ENCODE peak calls at places on chromosomes 6 and 20, in six cellular contexts. One of them, this sample, is unnamed.

GRCh38 chr6:97067045-97067444 is 142.5 kb downstream of the KLHL32 start:
- DNase-seq in RWPE1: no peak
- DNase-seq in psoas muscle: no peak
- DNase-seq in OCI-LY7: no peak
- DNase-seq in colonic mucosa: no peak
- DNase-seq in body of pancreas: no peak
- DNase-seq in this sample: no peak

GRCh38 chr20:36497856-36498255 is 43.5 kb upstream of the MYL9 start:
- DNase-seq in RWPE1: no peak
- DNase-seq in psoas muscle: no peak
- DNase-seq in OCI-LY7: no peak
- DNase-seq in colonic mucosa: no peak
- DNase-seq in body of pancreas: peak; percentile 65
- DNase-seq in this sample: no peak

GRCh38 chr20:25553819-25554296 is 31.5 kb downstream of the NINL start:
- DNase-seq in RWPE1: no peak
- DNase-seq in psoas muscle: no peak
- DNase-seq in OCI-LY7: no peak
- DNase-seq in colonic mucosa: no peak
- DNase-seq in body of pancreas: no peak
- DNase-seq in this sample: no peak

GRCh38 chr6:44003345-44004061 is 123.7 kb downstream of the MRPL14 start:
- DNase-seq in RWPE1: no peak
- DNase-seq in psoas muscle: no peak
- DNase-seq in OCI-LY7: no peak
- DNase-seq in colonic mucosa: no peak
- DNase-seq in body of pancreas: peak; percentile 46
- DNase-seq in this sample: no peak

GRCh38 chr20:3885711-3886110 is 3.5 kb upstream of the PANK2 start:
- DNase-seq in RWPE1: no peak
- DNase-seq in psoas muscle: no peak
- DNase-seq in OCI-LY7: no peak
- DNase-seq in colonic mucosa: no peak
- DNase-seq in body of pancreas: no peak
- DNase-seq in this sample: no peak

GRCh38 chr20:19921349-19921793 is 95.8 kb upstream of the NAA20 start:
- DNase-seq in RWPE1: no peak
- DNase-seq in psoas muscle: peak; percentile 21
- DNase-seq in OCI-LY7: no peak
- DNase-seq in colonic mucosa: no peak
- DNase-seq in body of pancreas: no peak
- DNase-seq in this sample: no peak

GRCh38 chr6:166743415-166743814 is 116.4 kb upstream of the RPS6KA2 start:
- DNase-seq in RWPE1: no peak
- DNase-seq in psoas muscle: no peak
- DNase-seq in OCI-LY7: no peak
- DNase-seq in colonic mucosa: no peak
- DNase-seq in body of pancreas: no peak
- DNase-seq in this sample: no peak

GRCh38 chr6:127177030-127177928 is 58.8 kb downstream of the RSPO3 start:
- DNase-seq in RWPE1: no peak
- DNase-seq in psoas muscle: no peak
- DNase-seq in OCI-LY7: no peak
- DNase-seq in colonic mucosa: no peak
- DNase-seq in body of pancreas: no peak
- DNase-seq in this sample: no peak

GRCh38 chr6:42511803-42512422 is 51.9 kb upstream of the UBR2 start:
- DNase-seq in RWPE1: no peak
- DNase-seq in psoas muscle: no peak
- DNase-seq in OCI-LY7: no peak
- DNase-seq in colonic mucosa: no peak
- DNase-seq in body of pancreas: no peak
- DNase-seq in this sample: no peak

GRCh38 chr6:107348224-107348623 is 111.1 kb downstream of the PDSS2 start:
- DNase-seq in RWPE1: no peak
- DNase-seq in psoas muscle: no peak
- DNase-seq in OCI-LY7: no peak
- DNase-seq in colonic mucosa: no peak
- DNase-seq in body of pancreas: no peak
- DNase-seq in this sample: no peak

GRCh38 chr20:41393705-41394066 is 27.1 kb upstream of the EMILIN3 start:
- DNase-seq in RWPE1: no peak
- DNase-seq in psoas muscle: no peak
- DNase-seq in OCI-LY7: no peak
- DNase-seq in colonic mucosa: no peak
- DNase-seq in body of pancreas: no peak
- DNase-seq in this sample: peak; percentile 24

GRCh38 chr6:89258912-89259311 is 41.8 kb upstream of the GABRR1 start:
- DNase-seq in RWPE1: no peak
- DNase-seq in psoas muscle: no peak
- DNase-seq in OCI-LY7: peak; percentile 49
- DNase-seq in colonic mucosa: no peak
- DNase-seq in body of pancreas: no peak
- DNase-seq in this sample: no peak

GRCh38 chr6:140641412-140641811 is 1267.0 kb upstream of the CITED2 start:
- DNase-seq in RWPE1: no peak
- DNase-seq in psoas muscle: no peak
- DNase-seq in OCI-LY7: no peak
- DNase-seq in colonic mucosa: no peak
- DNase-seq in body of pancreas: no peak
- DNase-seq in this sample: no peak

GRCh38 chr20:23449400-23449799 is 3.3 kb downstream of the CST11 start:
- DNase-seq in RWPE1: no peak
- DNase-seq in psoas muscle: no peak
- DNase-seq in OCI-LY7: no peak
- DNase-seq in colonic mucosa: no peak
- DNase-seq in body of pancreas: no peak
- DNase-seq in this sample: no peak

GRCh38 chr20:45833030-45833882 is at the start of gene SNX21:
- DNase-seq in RWPE1: peak; percentile 88
- DNase-seq in psoas muscle: peak; percentile 90
- DNase-seq in OCI-LY7: no peak
- DNase-seq in colonic mucosa: peak; percentile 81
- DNase-seq in body of pancreas: peak; percentile 74
- DNase-seq in this sample: peak; percentile 82

GRCh38 chr20:13883425-13883824 is 98.6 kb downstream of the NDUFAF5 start:
- DNase-seq in RWPE1: no peak
- DNase-seq in psoas muscle: no peak
- DNase-seq in OCI-LY7: no peak
- DNase-seq in colonic mucosa: no peak
- DNase-seq in body of pancreas: peak; percentile 15
- DNase-seq in this sample: no peak

DNA sequence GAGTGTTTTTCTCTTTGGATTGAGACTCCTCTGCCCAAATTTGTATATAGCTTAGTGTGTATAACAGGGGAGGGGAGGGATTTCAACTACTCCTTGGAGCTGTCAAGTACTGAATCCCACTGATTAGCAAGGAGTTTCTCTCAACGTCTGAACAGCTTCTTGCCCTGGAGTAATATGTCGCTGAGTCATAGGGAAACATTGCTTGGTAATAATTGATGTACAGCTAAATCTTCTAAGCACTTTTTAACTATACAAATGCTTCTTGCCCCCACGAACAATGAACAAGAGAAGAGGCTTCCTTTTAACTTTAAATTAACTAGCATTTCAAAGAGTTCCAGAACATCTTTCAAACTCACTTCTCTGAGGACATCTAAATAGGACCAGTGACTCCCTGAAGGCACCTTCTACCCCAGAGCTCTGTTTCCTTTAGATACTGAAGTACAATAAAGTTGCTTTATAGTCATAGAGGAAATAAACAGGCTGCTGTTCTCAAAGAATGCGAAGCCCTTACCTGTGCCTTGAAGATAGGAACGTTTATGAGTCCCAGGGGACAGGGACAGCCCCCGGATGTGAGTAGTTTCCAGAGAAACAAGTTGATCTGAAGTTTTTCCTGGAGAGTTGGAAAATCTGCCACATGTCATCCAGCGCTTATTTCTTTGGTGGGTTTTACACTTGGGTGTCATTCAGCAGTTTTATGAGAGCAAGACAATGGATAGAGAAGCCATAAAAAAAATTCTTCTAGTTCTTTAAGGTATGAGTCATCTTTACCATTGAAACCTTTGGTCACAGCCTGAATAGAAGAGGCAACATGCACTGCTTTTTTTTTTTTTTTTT is 462.5 kb upstream of the BTBD3 start:
- DNase-seq in RWPE1: peak; percentile 76
- DNase-seq in psoas muscle: no peak
- DNase-seq in OCI-LY7: no peak
- DNase-seq in colonic mucosa: peak; percentile 52
- DNase-seq in body of pancreas: no peak
- DNase-seq in this sample: no peak
- H3K27ac ChIP-seq in RWPE1: no peak overlapping the region
- H3K27ac ChIP-seq in psoas muscle: no peak overlapping the region
- H3K27ac ChIP-seq in OCI-LY7: no peak overlapping the region
- H3K27ac ChIP-seq in colonic mucosa: peak overlapping the region; percentile 1
- H3K27ac ChIP-seq in body of pancreas: peak overlapping the region; percentile 13
- H3K27ac ChIP-seq in this sample: no peak overlapping the region

DNA sequence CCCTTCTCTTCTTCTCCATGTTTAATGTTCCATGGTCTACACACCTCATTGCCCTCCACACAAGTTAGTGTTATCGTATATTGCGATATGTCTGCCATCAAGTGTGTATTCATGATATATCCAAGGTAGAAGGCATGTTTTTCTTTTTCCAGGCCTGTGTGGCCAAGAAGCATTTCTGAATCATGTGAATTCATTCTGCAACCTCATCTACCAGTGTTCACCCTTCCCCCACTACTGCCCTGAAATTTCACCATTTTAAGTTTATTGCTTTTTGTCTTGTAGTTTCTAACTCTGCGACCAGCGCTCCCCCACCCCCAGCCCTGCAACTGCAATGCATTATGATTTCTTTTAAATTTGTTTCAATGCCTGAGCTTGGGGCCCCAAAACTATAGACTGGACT is 618.0 kb upstream of the FLRT3 start:
- DNase-seq in RWPE1: no peak
- DNase-seq in psoas muscle: no peak
- DNase-seq in OCI-LY7: no peak
- DNase-seq in colonic mucosa: no peak
- DNase-seq in body of pancreas: no peak
- DNase-seq in this sample: no peak
- H3K27ac ChIP-seq in RWPE1: no peak overlapping the region
- H3K27ac ChIP-seq in psoas muscle: no peak overlapping the region
- H3K27ac ChIP-seq in OCI-LY7: no peak overlapping the region
- H3K27ac ChIP-seq in colonic mucosa: no peak overlapping the region
- H3K27ac ChIP-seq in body of pancreas: no peak overlapping the region
- H3K27ac ChIP-seq in this sample: no peak overlapping the region

GRCh38 chr6:113875470-113875869 is 18.3 kb downstream of the MARCKS start:
- DNase-seq in RWPE1: no peak
- DNase-seq in psoas muscle: no peak
- DNase-seq in OCI-LY7: no peak
- DNase-seq in colonic mucosa: no peak
- DNase-seq in body of pancreas: no peak
- DNase-seq in this sample: no peak

GRCh38 chr6:113870917-113871316 is 13.8 kb downstream of the MARCKS start:
- DNase-seq in RWPE1: no peak
- DNase-seq in psoas muscle: no peak
- DNase-seq in OCI-LY7: no peak
- DNase-seq in colonic mucosa: no peak
- DNase-seq in body of pancreas: no peak
- DNase-seq in this sample: no peak

GRCh38 chr6:113871975-113872374 is 14.8 kb downstream of the MARCKS start:
- DNase-seq in RWPE1: no peak
- DNase-seq in psoas muscle: no peak
- DNase-seq in OCI-LY7: no peak
- DNase-seq in colonic mucosa: no peak
- DNase-seq in body of pancreas: no peak
- DNase-seq in this sample: no peak

GRCh38 chr6:113876654-113877053 is 19.5 kb downstream of the MARCKS start:
- DNase-seq in RWPE1: no peak
- DNase-seq in psoas muscle: no peak
- DNase-seq in OCI-LY7: no peak
- DNase-seq in colonic mucosa: no peak
- DNase-seq in body of pancreas: no peak
- DNase-seq in this sample: no peak

GRCh38 chr6:113873043-113873667 is 16.0 kb downstream of the MARCKS start:
- DNase-seq in RWPE1: no peak
- DNase-seq in psoas muscle: peak; percentile 30
- DNase-seq in OCI-LY7: peak; percentile 51
- DNase-seq in colonic mucosa: peak; percentile 84
- DNase-seq in body of pancreas: peak; percentile 72
- DNase-seq in this sample: peak; percentile 66
- H3K27ac ChIP-seq in RWPE1: no peak overlapping the region
- H3K27ac ChIP-seq in psoas muscle: no peak overlapping the region
- H3K27ac ChIP-seq in OCI-LY7: no peak overlapping the region
- H3K27ac ChIP-seq in colonic mucosa: peak overlapping the region; percentile 60
- H3K27ac ChIP-seq in body of pancreas: peak overlapping the region; percentile 45
- H3K27ac ChIP-seq in this sample: peak overlapping the region; percentile 34

GRCh38 chr20:37804584-37805566 is 98.1 kb upstream of the VSTM2L start:
- DNase-seq in RWPE1: no peak
- DNase-seq in psoas muscle: no peak
- DNase-seq in OCI-LY7: peak; percentile 86
- DNase-seq in colonic mucosa: no peak
- DNase-seq in body of pancreas: no peak
- DNase-seq in this sample: no peak
- H3K27ac ChIP-seq in RWPE1: no peak overlapping the region
- H3K27ac ChIP-seq in psoas muscle: no peak overlapping the region
- H3K27ac ChIP-seq in OCI-LY7: peak overlapping the region; percentile 90
- H3K27ac ChIP-seq in colonic mucosa: no peak overlapping the region
- H3K27ac ChIP-seq in body of pancreas: no peak overlapping the region
- H3K27ac ChIP-seq in this sample: no peak overlapping the region

DNA sequence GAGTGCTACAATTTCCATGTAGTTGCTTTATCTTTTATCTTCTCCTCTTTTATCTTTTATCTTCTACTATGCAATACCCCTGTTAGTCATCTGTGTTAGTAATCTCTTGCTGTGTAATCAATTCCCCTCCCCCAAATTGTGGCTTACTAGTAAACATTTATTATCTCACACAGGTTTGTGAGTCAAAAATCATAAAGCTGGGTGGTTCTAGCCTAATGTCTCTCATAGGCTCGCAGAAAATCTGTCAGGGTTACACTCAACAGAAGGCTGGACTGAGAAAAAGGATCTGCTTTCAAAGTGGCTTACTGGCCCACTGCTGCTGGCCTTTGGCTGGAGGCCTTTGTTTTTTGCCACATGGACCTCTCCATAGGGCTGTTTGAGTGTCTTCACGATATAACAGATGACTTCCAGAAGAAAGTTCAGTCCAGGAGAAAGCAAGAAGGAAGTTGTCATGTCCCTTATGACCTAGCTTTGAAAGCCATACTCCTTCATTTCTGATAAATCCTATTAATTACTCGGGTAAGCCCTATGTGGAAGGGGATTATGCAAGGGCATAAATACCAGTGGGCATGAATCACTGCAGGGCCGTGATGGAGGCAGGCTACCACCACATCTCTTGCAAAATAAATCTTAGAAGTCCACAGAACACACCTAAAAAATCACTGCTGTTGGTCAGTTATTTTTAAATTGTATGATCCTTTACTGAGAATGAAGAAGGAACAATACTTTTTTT is 24.5 kb upstream of the PTCHD4 start:
- DNase-seq in RWPE1: peak; percentile 72
- DNase-seq in psoas muscle: no peak
- DNase-seq in OCI-LY7: no peak
- DNase-seq in colonic mucosa: no peak
- DNase-seq in body of pancreas: no peak
- DNase-seq in this sample: no peak
- H3K27ac ChIP-seq in RWPE1: no peak overlapping the region
- H3K27ac ChIP-seq in psoas muscle: no peak overlapping the region
- H3K27ac ChIP-seq in OCI-LY7: no peak overlapping the region
- H3K27ac ChIP-seq in colonic mucosa: no peak overlapping the region
- H3K27ac ChIP-seq in body of pancreas: no peak overlapping the region
- H3K27ac ChIP-seq in this sample: no peak overlapping the region

This sample was measured in lower lobe of right lung.